ENCODE peak calls at places on chromosomes 11 and 22, in ten cellular contexts. One of them, this sample, is unnamed. For H3K4me1, the result is how much of the 10 kb centered on the place peaks cover.

GRCh38 chr22:47143249-47143938 is 380.9 kb downstream of the TBC1D22A start:
- DNase-seq in HepG2: no peak
- DNase-seq in PC-3: no peak
- DNase-seq in IMR-90: no peak
- DNase-seq in neuronal stem cell: no peak
- DNase-seq in keratinocyte: no peak
- DNase-seq in colonic mucosa: no peak
- DNase-seq in GM23248: no peak
- DNase-seq in fibroblast of lung: no peak
- DNase-seq in mammary epithelial cell: no peak
- DNase-seq in this sample: no peak

GRCh38 chr11:111379500-111380136 is 543 bp upstream of the POU2AF1 start:
- DNase-seq in HepG2: no peak
- DNase-seq in PC-3: no peak
- DNase-seq in IMR-90: no peak
- DNase-seq in neuronal stem cell: no peak
- DNase-seq in keratinocyte: no peak
- DNase-seq in colonic mucosa: no peak
- DNase-seq in GM23248: no peak
- DNase-seq in fibroblast of lung: no peak
- DNase-seq in mammary epithelial cell: no peak
- DNase-seq in this sample: no peak

GRCh38 chr11:34234086-34234740 is 123.6 kb downstream of the ABTB2 start:
- DNase-seq in HepG2: no peak
- DNase-seq in PC-3: peak
- DNase-seq in IMR-90: peak
- DNase-seq in neuronal stem cell: no peak
- DNase-seq in keratinocyte: no peak
- DNase-seq in colonic mucosa: peak
- DNase-seq in GM23248: peak
- DNase-seq in fibroblast of lung: peak
- DNase-seq in mammary epithelial cell: peak
- DNase-seq in this sample: peak

GRCh38 chr11:80350541-80350940 is 909.7 kb upstream of the TENM4 start:
- DNase-seq in HepG2: no peak
- DNase-seq in PC-3: peak
- DNase-seq in IMR-90: no peak
- DNase-seq in neuronal stem cell: no peak
- DNase-seq in keratinocyte: no peak
- DNase-seq in colonic mucosa: peak
- DNase-seq in GM23248: no peak
- DNase-seq in fibroblast of lung: no peak
- DNase-seq in mammary epithelial cell: no peak
- DNase-seq in this sample: no peak

GRCh38 chr11:116504541-116505149 is 268.1 kb downstream of the BUD13 start:
- DNase-seq in HepG2: no peak
- DNase-seq in PC-3: no peak
- DNase-seq in IMR-90: no peak
- DNase-seq in neuronal stem cell: no peak
- DNase-seq in keratinocyte: no peak
- DNase-seq in colonic mucosa: no peak
- DNase-seq in GM23248: no peak
- DNase-seq in fibroblast of lung: no peak
- DNase-seq in mammary epithelial cell: no peak
- DNase-seq in this sample: no peak

GRCh38 chr11:43907028-43907966 is 26.7 kb downstream of the ALKBH3 start:
- DNase-seq in HepG2: no peak
- DNase-seq in PC-3: no peak
- DNase-seq in IMR-90: no peak
- DNase-seq in neuronal stem cell: no peak
- DNase-seq in keratinocyte: no peak
- DNase-seq in colonic mucosa: no peak
- DNase-seq in GM23248: no peak
- DNase-seq in fibroblast of lung: no peak
- DNase-seq in mammary epithelial cell: peak
- DNase-seq in this sample: no peak

GRCh38 chr11:65934014-65934413 is 11.3 kb upstream of the TSGA10IP start:
- DNase-seq in HepG2: no peak
- DNase-seq in PC-3: no peak
- DNase-seq in IMR-90: peak
- DNase-seq in neuronal stem cell: no peak
- DNase-seq in keratinocyte: no peak
- DNase-seq in colonic mucosa: no peak
- DNase-seq in GM23248: no peak
- DNase-seq in fibroblast of lung: no peak
- DNase-seq in mammary epithelial cell: no peak
- DNase-seq in this sample: peak

GRCh38 chr11:15622231-15622890 is 507.6 kb downstream of the INSC start:
- DNase-seq in HepG2: no peak
- DNase-seq in PC-3: no peak
- DNase-seq in IMR-90: no peak
- DNase-seq in neuronal stem cell: peak
- DNase-seq in keratinocyte: no peak
- DNase-seq in colonic mucosa: no peak
- DNase-seq in GM23248: no peak
- DNase-seq in fibroblast of lung: no peak
- DNase-seq in mammary epithelial cell: no peak
- DNase-seq in this sample: no peak

GRCh38 chr11:105673089-105673488 is 63.2 kb downstream of the GRIA4 start:
- DNase-seq in HepG2: peak
- DNase-seq in PC-3: peak
- DNase-seq in IMR-90: peak
- DNase-seq in neuronal stem cell: peak
- DNase-seq in keratinocyte: no peak
- DNase-seq in colonic mucosa: peak
- DNase-seq in GM23248: peak
- DNase-seq in fibroblast of lung: peak
- DNase-seq in mammary epithelial cell: peak
- DNase-seq in this sample: peak

GRCh38 chr11:102317099-102317767 is at the start of gene BIRC3:
- DNase-seq in HepG2: peak
- DNase-seq in PC-3: peak
- DNase-seq in IMR-90: peak
- DNase-seq in neuronal stem cell: peak
- DNase-seq in keratinocyte: peak
- DNase-seq in colonic mucosa: peak
- DNase-seq in GM23248: peak
- DNase-seq in fibroblast of lung: peak
- DNase-seq in mammary epithelial cell: peak
- DNase-seq in this sample: peak
- H3K9ac ChIP-seq in HepG2: peak
- H3K9ac ChIP-seq in PC-3: peak
- H3K9ac ChIP-seq in IMR-90: peak
- H3K9ac ChIP-seq in neuronal stem cell: no peak
- H3K9ac ChIP-seq in keratinocyte: peak
- H3K9ac ChIP-seq in colonic mucosa: peak
- H3K9ac ChIP-seq in GM23248: peak
- H3K9ac ChIP-seq in fibroblast of lung: peak
- H3K9ac ChIP-seq in mammary epithelial cell: peak
- H3K9ac ChIP-seq in this sample: peak

DNA sequence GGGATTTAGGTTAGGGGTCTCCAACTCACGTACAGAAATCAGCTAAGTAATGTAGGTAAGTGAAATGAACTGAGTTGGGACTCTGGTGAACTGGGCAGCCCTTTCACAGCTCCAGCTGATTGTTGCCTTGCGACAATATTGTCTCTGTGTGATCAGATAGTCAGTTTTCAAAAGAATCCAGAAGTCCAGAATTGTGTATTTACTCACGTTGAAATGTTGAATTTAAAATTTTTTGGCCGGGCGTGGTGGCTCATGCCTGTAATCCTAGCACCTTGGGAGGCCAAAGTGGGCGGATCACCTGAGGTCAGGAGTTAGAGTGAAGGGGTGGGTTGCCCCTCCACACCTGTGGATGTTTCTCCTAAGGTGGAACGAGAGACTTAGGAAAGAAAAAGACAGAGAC is 18.8 kb upstream of the WDR74 start:
- DNase-seq in HepG2: peak
- DNase-seq in PC-3: no peak
- DNase-seq in IMR-90: no peak
- DNase-seq in neuronal stem cell: no peak
- DNase-seq in keratinocyte: no peak
- DNase-seq in colonic mucosa: no peak
- DNase-seq in GM23248: no peak
- DNase-seq in fibroblast of lung: no peak
- DNase-seq in mammary epithelial cell: no peak
- DNase-seq in this sample: no peak
- H3K4me3 ChIP-seq in HepG2: peak
- H3K4me3 ChIP-seq in PC-3: peak
- H3K4me3 ChIP-seq in IMR-90: no peak
- H3K4me3 ChIP-seq in neuronal stem cell: peak
- H3K4me3 ChIP-seq in keratinocyte: no peak
- H3K4me3 ChIP-seq in colonic mucosa: no peak
- H3K4me3 ChIP-seq in GM23248: no peak
- H3K4me3 ChIP-seq in fibroblast of lung: no peak
- H3K4me3 ChIP-seq in mammary epithelial cell: no peak
- H3K4me3 ChIP-seq in this sample: no peak

DNA sequence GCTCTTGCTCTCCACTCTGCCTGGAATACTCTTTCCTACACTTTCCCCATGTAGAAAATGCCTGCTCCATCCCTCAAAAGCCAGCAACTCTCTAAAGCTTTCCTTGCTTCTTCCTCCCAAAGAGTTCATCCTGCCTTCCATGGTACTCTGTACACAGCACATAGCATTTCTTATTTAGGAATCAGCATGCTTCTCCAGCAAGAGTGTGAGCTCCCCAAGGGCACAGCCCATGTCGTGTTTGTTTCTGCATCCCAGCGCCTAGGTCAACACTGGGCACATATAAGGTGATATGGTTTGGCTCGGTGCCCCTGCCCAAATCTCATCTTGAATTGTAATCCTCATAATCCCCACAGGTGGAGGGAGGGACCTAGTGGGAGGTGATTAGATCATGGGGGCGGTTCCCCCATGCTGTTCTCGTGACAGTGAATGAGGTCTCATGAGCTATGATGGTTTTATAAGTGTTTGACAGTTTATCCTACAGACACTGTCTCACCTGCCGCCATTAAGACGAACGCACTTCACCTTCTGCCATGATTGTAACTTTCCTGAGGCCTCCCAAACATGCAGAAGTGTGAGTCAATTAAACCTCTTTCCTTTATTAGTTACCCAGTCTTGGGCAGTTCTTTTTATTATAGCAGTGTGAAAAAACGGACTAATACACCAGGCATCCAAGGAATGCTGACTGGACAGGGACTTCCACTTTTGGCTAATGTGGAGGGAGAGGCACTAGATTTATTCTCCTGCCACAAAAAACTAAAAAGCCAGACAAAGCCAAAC is 8.2 kb downstream of the VPS37C start:
- DNase-seq in HepG2: no peak
- DNase-seq in PC-3: peak
- DNase-seq in IMR-90: peak
- DNase-seq in neuronal stem cell: no peak
- DNase-seq in keratinocyte: peak
- DNase-seq in colonic mucosa: no peak
- DNase-seq in GM23248: peak
- DNase-seq in fibroblast of lung: peak
- DNase-seq in mammary epithelial cell: peak
- DNase-seq in this sample: peak
- H3K4me1 ChIP-seq in HepG2: half or more
- H3K4me1 ChIP-seq in PC-3: under half
- H3K4me1 ChIP-seq in IMR-90: under half
- H3K4me1 ChIP-seq in neuronal stem cell: under half
- H3K4me1 ChIP-seq in keratinocyte: under half
- H3K4me1 ChIP-seq in colonic mucosa: under half
- H3K4me1 ChIP-seq in GM23248: under half
- H3K4me1 ChIP-seq in fibroblast of lung: under half
- H3K4me1 ChIP-seq in mammary epithelial cell: under half
- H3K4me1 ChIP-seq in this sample: under half

DNA sequence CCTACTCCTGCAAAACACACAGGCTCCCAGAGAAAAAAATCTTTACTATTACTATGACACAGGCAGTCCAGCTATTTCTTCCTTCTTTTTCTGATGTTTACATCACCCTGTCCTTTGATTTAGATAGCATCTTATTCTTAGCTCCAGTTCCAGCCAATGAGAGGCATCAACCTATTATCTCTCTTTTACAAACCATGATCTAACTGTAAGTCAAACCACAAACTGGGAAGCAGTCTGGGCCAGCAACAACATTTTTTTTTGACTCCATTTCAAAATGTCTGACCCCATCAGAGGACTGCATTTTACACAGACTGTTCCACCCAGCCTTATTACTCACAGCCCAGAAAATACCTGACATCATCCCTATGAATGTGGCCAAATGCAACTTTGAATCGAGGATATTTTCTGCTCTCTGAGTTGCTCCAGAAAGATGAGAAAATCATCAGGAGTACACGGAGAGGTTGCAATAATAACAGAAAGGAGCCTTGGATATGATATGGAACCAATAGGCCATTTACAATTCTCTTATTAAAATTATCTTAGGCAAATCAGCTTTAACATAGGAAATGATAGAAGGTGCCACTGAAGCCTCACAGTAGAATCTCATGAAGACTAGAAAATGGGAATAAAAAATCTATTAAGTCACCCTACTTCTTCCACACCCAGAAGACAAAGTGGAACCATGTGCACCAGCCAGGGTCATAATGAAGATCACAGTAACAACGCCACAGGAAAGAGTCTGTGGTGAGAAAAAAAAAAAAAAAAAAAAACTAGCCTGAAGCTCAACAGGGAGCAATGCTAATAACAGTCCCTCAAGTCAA is 21.2 kb downstream of the TBRG1 start:
- DNase-seq in HepG2: no peak
- DNase-seq in PC-3: no peak
- DNase-seq in IMR-90: peak
- DNase-seq in neuronal stem cell: no peak
- DNase-seq in keratinocyte: no peak
- DNase-seq in colonic mucosa: no peak
- DNase-seq in GM23248: peak
- DNase-seq in fibroblast of lung: peak
- DNase-seq in mammary epithelial cell: peak
- DNase-seq in this sample: peak
- H3K9ac ChIP-seq in HepG2: no peak
- H3K9ac ChIP-seq in PC-3: no peak
- H3K9ac ChIP-seq in IMR-90: peak
- H3K9ac ChIP-seq in neuronal stem cell: no peak
- H3K9ac ChIP-seq in keratinocyte: no peak
- H3K9ac ChIP-seq in colonic mucosa: no peak
- H3K9ac ChIP-seq in GM23248: peak
- H3K9ac ChIP-seq in fibroblast of lung: no peak
- H3K9ac ChIP-seq in mammary epithelial cell: no peak
- H3K9ac ChIP-seq in this sample: no peak

DNA sequence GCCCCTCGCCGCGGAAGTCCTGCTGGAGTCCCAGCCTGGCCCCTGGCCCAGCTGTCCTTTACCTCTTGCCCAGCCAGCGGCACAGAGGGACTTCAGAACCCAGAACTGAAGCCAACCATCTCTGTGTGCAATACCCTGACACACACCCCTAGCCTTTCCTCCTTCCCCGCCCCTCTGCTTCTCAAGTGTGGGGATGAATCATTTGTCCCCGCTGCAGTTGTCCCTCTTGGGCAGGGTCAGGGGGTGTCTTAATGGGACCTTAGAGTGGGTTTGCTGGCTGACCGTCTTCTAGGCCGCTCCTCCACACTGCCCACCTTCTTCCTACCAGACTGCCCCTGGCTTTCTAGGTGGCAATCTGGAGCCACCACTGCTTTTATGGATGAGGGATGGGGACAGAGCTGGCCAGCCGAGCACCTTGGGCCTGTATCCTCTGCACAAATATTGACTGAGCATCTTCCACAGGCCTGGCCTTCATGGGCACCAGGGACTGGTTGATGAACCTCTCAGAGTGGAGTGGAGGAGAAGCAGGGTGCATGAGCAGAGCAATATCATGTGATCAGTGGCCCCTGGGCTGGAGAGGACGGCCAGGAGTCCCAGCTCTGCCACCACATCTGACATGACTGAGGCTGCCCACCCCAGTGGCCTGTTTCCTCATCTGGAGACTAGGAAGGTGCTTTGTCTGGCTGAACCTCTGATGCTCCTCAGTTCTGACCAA is 668 bp upstream of the CHST1 start:
- DNase-seq in HepG2: no peak
- DNase-seq in PC-3: no peak
- DNase-seq in IMR-90: no peak
- DNase-seq in neuronal stem cell: no peak
- DNase-seq in keratinocyte: no peak
- DNase-seq in colonic mucosa: no peak
- DNase-seq in GM23248: peak
- DNase-seq in fibroblast of lung: no peak
- DNase-seq in mammary epithelial cell: no peak
- DNase-seq in this sample: peak
- H3K4me3 ChIP-seq in HepG2: no peak
- H3K4me3 ChIP-seq in PC-3: no peak
- H3K4me3 ChIP-seq in IMR-90: no peak
- H3K4me3 ChIP-seq in neuronal stem cell: no peak
- H3K4me3 ChIP-seq in keratinocyte: no peak
- H3K4me3 ChIP-seq in colonic mucosa: peak
- H3K4me3 ChIP-seq in GM23248: no peak
- H3K4me3 ChIP-seq in fibroblast of lung: no peak
- H3K4me3 ChIP-seq in mammary epithelial cell: no peak
- H3K4me3 ChIP-seq in this sample: peak

This sample was measured in adipocyte.